ENCODE peak calls at places on chromosomes 1 and 21, in nine cellular contexts. One of them, this sample, is unnamed.

GRCh38 chr1:43346636-43347035 is 9.0 kb downstream of the MPL start:
- DNase-seq in mammary epithelial cell: no peak
- DNase-seq in neural progenitor cell: no peak
- DNase-seq in fibroblast of lung: no peak
- DNase-seq in PC-3: no peak
- DNase-seq in trophoblast cell: no peak
- DNase-seq in endothelial cell of umbilical vein: no peak
- DNase-seq in IMR-90: no peak
- DNase-seq in mesenchymal stem cell: no peak
- DNase-seq in this sample: no peak

GRCh38 chr1:93715529-93716126 is 34.0 kb upstream of the BCAR3 start:
- DNase-seq in neural progenitor cell: no peak
- DNase-seq in trophoblast cell: no peak
- DNase-seq in PC-3: no peak
- DNase-seq in endothelial cell of umbilical vein: no peak
- DNase-seq in IMR-90: peak
- DNase-seq in mammary epithelial cell: no peak
- DNase-seq in mesenchymal stem cell: peak
- DNase-seq in fibroblast of lung: peak
- DNase-seq in this sample: no peak

GRCh38 chr1:19074361-19074901 is 118.0 kb upstream of the IFFO2 start:
- DNase-seq in fibroblast of lung: peak
- DNase-seq in IMR-90: no peak
- DNase-seq in endothelial cell of umbilical vein: no peak
- DNase-seq in mammary epithelial cell: no peak
- DNase-seq in mesenchymal stem cell: no peak
- DNase-seq in trophoblast cell: no peak
- DNase-seq in neural progenitor cell: no peak
- DNase-seq in PC-3: no peak
- DNase-seq in this sample: no peak

GRCh38 chr21:38376693-38377092 is 119.9 kb downstream of the KCNJ15 start:
- DNase-seq in fibroblast of lung: no peak
- DNase-seq in PC-3: no peak
- DNase-seq in IMR-90: no peak
- DNase-seq in endothelial cell of umbilical vein: peak
- DNase-seq in neural progenitor cell: no peak
- DNase-seq in trophoblast cell: no peak
- DNase-seq in mesenchymal stem cell: no peak
- DNase-seq in mammary epithelial cell: no peak
- DNase-seq in this sample: no peak

GRCh38 chr1:78688701-78689100 is 39.1 kb downstream of the IFI44 start:
- DNase-seq in endothelial cell of umbilical vein: peak
- DNase-seq in IMR-90: peak
- DNase-seq in mesenchymal stem cell: peak
- DNase-seq in PC-3: peak
- DNase-seq in trophoblast cell: no peak
- DNase-seq in neural progenitor cell: no peak
- DNase-seq in fibroblast of lung: peak
- DNase-seq in mammary epithelial cell: peak
- DNase-seq in this sample: peak

GRCh38 chr1:32925360-32926142 is 24.4 kb upstream of the TMEM54 start:
- DNase-seq in endothelial cell of umbilical vein: peak
- DNase-seq in neural progenitor cell: peak
- DNase-seq in IMR-90: no peak
- DNase-seq in mammary epithelial cell: no peak
- DNase-seq in PC-3: no peak
- DNase-seq in trophoblast cell: peak
- DNase-seq in fibroblast of lung: peak
- DNase-seq in mesenchymal stem cell: peak
- DNase-seq in this sample: peak

GRCh38 chr1:24594328-24594598 is 38.4 kb downstream of the NCMAP start:
- DNase-seq in fibroblast of lung: no peak
- DNase-seq in neural progenitor cell: no peak
- DNase-seq in trophoblast cell: peak
- DNase-seq in IMR-90: no peak
- DNase-seq in endothelial cell of umbilical vein: no peak
- DNase-seq in mammary epithelial cell: peak
- DNase-seq in mesenchymal stem cell: no peak
- DNase-seq in PC-3: peak
- DNase-seq in this sample: peak

GRCh38 chr21:32412998-32413504 is 545 bp downstream of the EVA1C start:
- DNase-seq in neural progenitor cell: no peak
- DNase-seq in IMR-90: no peak
- DNase-seq in mesenchymal stem cell: no peak
- DNase-seq in trophoblast cell: no peak
- DNase-seq in fibroblast of lung: no peak
- DNase-seq in endothelial cell of umbilical vein: peak
- DNase-seq in mammary epithelial cell: no peak
- DNase-seq in PC-3: peak
- DNase-seq in this sample: no peak

GRCh38 chr1:17438176-17438976 is 1.1 kb downstream of the RCC2 start:
- DNase-seq in mammary epithelial cell: peak
- DNase-seq in endothelial cell of umbilical vein: peak
- DNase-seq in IMR-90: peak
- DNase-seq in mesenchymal stem cell: peak
- DNase-seq in fibroblast of lung: peak
- DNase-seq in PC-3: peak
- DNase-seq in neural progenitor cell: peak
- DNase-seq in trophoblast cell: peak
- DNase-seq in this sample: peak

GRCh38 chr1:241985787-241986186 is 13.1 kb downstream of the MAP1LC3C start:
- DNase-seq in PC-3: peak
- DNase-seq in IMR-90: peak
- DNase-seq in fibroblast of lung: peak
- DNase-seq in endothelial cell of umbilical vein: peak
- DNase-seq in mesenchymal stem cell: peak
- DNase-seq in neural progenitor cell: peak
- DNase-seq in mammary epithelial cell: peak
- DNase-seq in trophoblast cell: peak
- DNase-seq in this sample: peak

GRCh38 chr1:2473198-2473597 is 2.9 kb upstream of the PLCH2 start:
- DNase-seq in fibroblast of lung: no peak
- DNase-seq in PC-3: no peak
- DNase-seq in IMR-90: no peak
- DNase-seq in endothelial cell of umbilical vein: no peak
- DNase-seq in neural progenitor cell: no peak
- DNase-seq in trophoblast cell: no peak
- DNase-seq in mesenchymal stem cell: no peak
- DNase-seq in mammary epithelial cell: no peak
- DNase-seq in this sample: no peak

GRCh38 chr1:2474933-2475371 is 1.1 kb upstream of the PLCH2 start:
- DNase-seq in trophoblast cell: no peak
- DNase-seq in IMR-90: no peak
- DNase-seq in fibroblast of lung: no peak
- DNase-seq in mammary epithelial cell: no peak
- DNase-seq in PC-3: no peak
- DNase-seq in mesenchymal stem cell: no peak
- DNase-seq in neural progenitor cell: no peak
- DNase-seq in endothelial cell of umbilical vein: no peak
- DNase-seq in this sample: peak

GRCh38 chr1:2472561-2473166 is 3.4 kb upstream of the PLCH2 start:
- DNase-seq in trophoblast cell: no peak
- DNase-seq in mesenchymal stem cell: no peak
- DNase-seq in neural progenitor cell: no peak
- DNase-seq in fibroblast of lung: no peak
- DNase-seq in mammary epithelial cell: no peak
- DNase-seq in IMR-90: no peak
- DNase-seq in endothelial cell of umbilical vein: no peak
- DNase-seq in PC-3: no peak
- DNase-seq in this sample: no peak

GRCh38 chr1:2475571-2475970 is 518 bp upstream of the PLCH2 start:
- DNase-seq in fibroblast of lung: no peak
- DNase-seq in trophoblast cell: no peak
- DNase-seq in mesenchymal stem cell: no peak
- DNase-seq in IMR-90: no peak
- DNase-seq in PC-3: no peak
- DNase-seq in endothelial cell of umbilical vein: no peak
- DNase-seq in neural progenitor cell: no peak
- DNase-seq in mammary epithelial cell: no peak
- DNase-seq in this sample: no peak

DNA sequence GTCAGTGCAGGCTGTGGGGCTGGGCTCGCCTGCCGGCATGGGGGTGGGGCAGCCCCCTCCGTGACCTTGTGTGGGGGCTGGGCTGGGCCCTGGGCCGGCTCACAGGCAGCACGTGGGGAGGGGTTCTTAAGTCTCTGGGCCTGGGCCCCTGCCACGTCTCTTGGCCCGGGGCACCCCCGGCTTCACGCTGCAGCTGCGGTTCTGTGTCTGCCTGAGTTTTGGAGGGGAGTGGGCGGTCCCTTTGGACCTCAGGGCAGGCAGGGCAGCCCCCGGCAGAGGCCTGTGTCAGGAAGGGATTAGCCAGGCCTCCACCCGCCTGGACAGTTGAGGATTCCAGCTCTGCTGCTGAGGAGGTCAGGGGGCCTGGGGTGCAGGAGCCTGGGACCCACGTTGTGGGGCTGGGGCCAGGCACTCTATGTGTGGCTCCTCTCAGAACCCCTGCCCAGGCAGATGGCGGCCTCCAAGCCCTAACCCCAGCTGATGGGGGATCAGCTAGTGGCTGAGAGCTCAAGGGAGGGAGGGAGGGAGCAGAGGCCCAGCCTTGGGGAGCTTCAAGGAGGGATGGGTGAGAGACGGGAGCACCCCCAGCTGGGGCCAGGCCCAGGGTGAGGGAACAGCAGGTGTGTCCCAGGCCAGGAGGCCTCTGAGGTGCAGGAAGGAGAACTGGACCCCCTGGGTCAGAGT is 1.8 kb upstream of the PLCH2 start:
- DNase-seq in fibroblast of lung: no peak
- DNase-seq in neural progenitor cell: peak
- DNase-seq in PC-3: no peak
- DNase-seq in IMR-90: no peak
- DNase-seq in trophoblast cell: no peak
- DNase-seq in mammary epithelial cell: no peak
- DNase-seq in mesenchymal stem cell: no peak
- DNase-seq in endothelial cell of umbilical vein: no peak
- DNase-seq in this sample: no peak
- H2AFZ ChIP-seq in fibroblast of lung: no peak
- H2AFZ ChIP-seq in neural progenitor cell: no peak
- H2AFZ ChIP-seq in PC-3: no peak
- H2AFZ ChIP-seq in IMR-90: no peak
- H2AFZ ChIP-seq in trophoblast cell: no peak
- H2AFZ ChIP-seq in mammary epithelial cell: no peak
- H2AFZ ChIP-seq in mesenchymal stem cell: no peak
- H2AFZ ChIP-seq in endothelial cell of umbilical vein: no peak
- H2AFZ ChIP-seq in this sample: no peak

GRCh38 chr1:153253693-153254092 is 5.8 kb upstream of the LORICRIN start:
- DNase-seq in endothelial cell of umbilical vein: no peak
- DNase-seq in neural progenitor cell: no peak
- DNase-seq in mammary epithelial cell: no peak
- DNase-seq in trophoblast cell: no peak
- DNase-seq in fibroblast of lung: no peak
- DNase-seq in PC-3: no peak
- DNase-seq in IMR-90: no peak
- DNase-seq in mesenchymal stem cell: no peak
- DNase-seq in this sample: no peak
- H3K9ac ChIP-seq in endothelial cell of umbilical vein: no peak
- H3K9ac ChIP-seq in neural progenitor cell: no peak
- H3K9ac ChIP-seq in mammary epithelial cell: no peak
- H3K9ac ChIP-seq in trophoblast cell: no peak
- H3K9ac ChIP-seq in fibroblast of lung: no peak
- H3K9ac ChIP-seq in PC-3: no peak
- H3K9ac ChIP-seq in IMR-90: no peak
- H3K9ac ChIP-seq in mesenchymal stem cell: no peak
- H3K9ac ChIP-seq in this sample: no peak

DNA sequence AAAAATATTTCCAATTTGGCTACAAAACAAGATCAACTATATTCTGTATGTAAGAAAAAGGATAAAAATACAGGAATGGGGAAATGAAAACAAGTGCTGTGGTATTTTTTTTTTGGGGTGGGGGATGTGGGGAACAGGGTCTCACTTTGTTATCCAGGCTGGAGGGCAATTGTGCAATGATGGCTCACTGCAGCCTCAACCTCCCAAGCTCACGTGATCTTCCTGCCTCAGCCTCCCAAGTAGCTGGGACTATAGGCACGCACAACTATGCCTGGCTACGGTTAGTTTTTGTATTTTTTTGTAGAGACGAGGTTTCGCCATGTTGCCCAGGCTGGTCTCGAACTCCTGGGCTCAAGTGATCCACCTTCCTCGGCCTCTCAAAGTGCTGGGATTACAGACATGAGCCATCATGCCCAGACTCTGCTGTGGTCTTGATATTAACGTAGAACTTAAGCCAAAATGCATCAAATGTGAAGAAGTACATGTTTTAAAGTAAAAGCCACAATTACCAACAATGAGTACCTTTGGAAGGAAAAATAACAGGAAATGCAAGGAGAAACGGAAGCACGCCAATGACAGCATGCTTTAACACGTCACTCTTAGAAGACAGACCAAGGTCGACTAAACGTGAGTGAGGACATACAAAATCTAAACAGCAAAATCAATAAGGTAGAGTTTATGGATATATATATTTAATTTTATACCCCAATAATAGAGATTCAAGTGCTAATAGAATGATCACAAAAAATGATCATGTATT is 8.8 kb upstream of the ABCB10 start:
- DNase-seq in neural progenitor cell: no peak
- DNase-seq in trophoblast cell: peak
- DNase-seq in mesenchymal stem cell: no peak
- DNase-seq in fibroblast of lung: no peak
- DNase-seq in IMR-90: no peak
- DNase-seq in PC-3: no peak
- DNase-seq in endothelial cell of umbilical vein: no peak
- DNase-seq in mammary epithelial cell: no peak
- DNase-seq in this sample: no peak
- H2AFZ ChIP-seq in neural progenitor cell: no peak
- H2AFZ ChIP-seq in trophoblast cell: no peak
- H2AFZ ChIP-seq in mesenchymal stem cell: no peak
- H2AFZ ChIP-seq in fibroblast of lung: no peak
- H2AFZ ChIP-seq in IMR-90: no peak
- H2AFZ ChIP-seq in PC-3: no peak
- H2AFZ ChIP-seq in endothelial cell of umbilical vein: no peak
- H2AFZ ChIP-seq in mammary epithelial cell: no peak
- H2AFZ ChIP-seq in this sample: no peak

DNA sequence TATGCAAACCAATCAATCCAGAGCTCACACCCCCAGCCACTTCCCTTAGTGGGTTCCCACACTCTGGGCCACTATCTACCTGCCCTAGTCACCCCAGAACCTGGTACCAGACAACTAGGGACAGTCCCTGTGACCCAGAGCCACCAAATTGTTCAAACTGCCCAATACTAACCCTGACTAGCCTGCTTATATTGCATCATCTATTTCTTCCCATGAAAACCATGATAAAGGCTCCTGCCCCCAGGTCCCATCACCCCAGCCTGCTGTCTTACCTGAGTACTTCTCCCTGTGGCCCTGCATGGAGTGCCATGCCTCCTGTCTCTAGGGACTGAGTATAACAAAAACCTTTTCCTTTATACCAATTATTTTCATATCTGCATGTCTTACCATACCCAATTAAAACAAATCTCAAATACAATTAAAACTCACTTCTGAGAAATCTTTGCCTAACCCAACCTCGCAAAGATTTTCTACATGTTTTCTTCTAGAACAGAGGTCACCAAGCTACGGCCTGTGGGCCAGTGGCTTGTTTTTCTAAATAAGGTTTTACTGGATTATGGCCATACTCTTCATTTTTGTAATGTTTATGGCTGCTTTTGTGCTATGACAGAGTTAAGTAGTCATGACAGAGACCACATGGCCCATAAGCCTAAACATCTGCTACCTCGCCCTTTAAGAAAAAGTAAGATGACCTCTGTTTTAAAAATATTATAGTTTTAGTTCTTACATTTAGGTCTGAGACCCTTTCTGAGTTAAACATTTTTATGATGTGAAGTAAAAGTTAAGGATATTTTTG is 31.0 kb upstream of the NID1 start:
- DNase-seq in endothelial cell of umbilical vein: no peak
- DNase-seq in trophoblast cell: peak
- DNase-seq in PC-3: no peak
- DNase-seq in neural progenitor cell: no peak
- DNase-seq in IMR-90: no peak
- DNase-seq in mesenchymal stem cell: peak
- DNase-seq in mammary epithelial cell: no peak
- DNase-seq in fibroblast of lung: no peak
- DNase-seq in this sample: no peak
- H3K9ac ChIP-seq in endothelial cell of umbilical vein: no peak
- H3K9ac ChIP-seq in trophoblast cell: no peak
- H3K9ac ChIP-seq in PC-3: no peak
- H3K9ac ChIP-seq in neural progenitor cell: no peak
- H3K9ac ChIP-seq in IMR-90: no peak
- H3K9ac ChIP-seq in mesenchymal stem cell: no peak
- H3K9ac ChIP-seq in mammary epithelial cell: no peak
- H3K9ac ChIP-seq in fibroblast of lung: no peak
- H3K9ac ChIP-seq in this sample: no peak

This sample was measured in GM23248.